ENCODE peak calls at places on chromosomes 13 and 19, in seven cellular contexts. V, B, P, Q, U, S and X are unnamed samples.

GRCh38 chr19:54336893-54337857 is 1.8 kb downstream of the LILRA4 start:
- DNase-seq in B (no peak), P (no peak), U (no peak), Q (no peak), V (no peak), S (no peak), X (no peak)

GRCh38 chr13:22220186-22221160 is 549.6 kb downstream of the FGF9 start:
- DNase-seq in U (peak; percentile 37), B (no peak), P (no peak), S (no peak), Q (peak; percentile 9), V (no peak), X (no peak)

GRCh38 chr19:41872775-41873647 is 4.1 kb upstream of the CD79A start:
- DNase-seq in S (peak; percentile 93), P (peak; percentile 69), Q (peak; percentile 72), B (peak; percentile 69), V (peak; percentile 69), U (peak; percentile 89), X (no peak)

GRCh38 chr19:12868540-12869112 is 12.6 kb downstream of the DNASE2 start:
- DNase-seq in U (no peak), S (peak; percentile 69), P (no peak), B (no peak), V (no peak), Q (peak; percentile 63), X (peak; percentile 45)

GRCh38 chr19:49409441-49410029 is 13.7 kb downstream of the PTH2 start:
- DNase-seq in U (no peak), S (no peak), V (no peak), P (no peak), Q (no peak), B (peak; percentile 46), X (peak; percentile 69)

GRCh38 chr19:5050016-5050656 is 81.2 kb downstream of the KDM4B start:
- DNase-seq in S (no peak), B (no peak), P (no peak), Q (no peak), V (no peak), U (no peak), X (no peak)

GRCh38 chr13:101453784-101454201 is 1.3 kb downstream of the ITGBL1 start:
- DNase-seq in Q (peak; percentile 72), U (no peak), B (no peak), P (peak; percentile 23), V (no peak), S (no peak), X (no peak)

GRCh38 chr13:59766236-59766635 is 397.5 kb downstream of the DIAPH3 start:
- DNase-seq in Q (no peak), U (no peak), P (no peak), V (no peak), S (peak; percentile 56), B (no peak), X (no peak)

GRCh38 chr13:55632402-55632801 is 1508.3 kb upstream of the PRR20A start:
- DNase-seq in V (no peak), P (no peak), B (no peak), S (no peak), Q (no peak), U (no peak), X (no peak)

GRCh38 chr19:10404888-10405808 is 1.8 kb upstream of the CDC37 start:
- DNase-seq in S (no peak), B (peak; percentile 75), P (no peak), V (no peak), Q (peak; percentile 42), U (no peak), X (no peak)

GRCh38 chr13:108897955-108898354 is 268.5 kb downstream of the MYO16 start:
- DNase-seq in P (no peak), V (no peak), B (no peak), U (no peak), Q (no peak), S (no peak), X (peak; percentile 12)

GRCh38 chr19:3471954-3472655 is 8.2 kb downstream of the SMIM24 start:
- DNase-seq in P (no peak), V (peak; percentile 76), B (no peak), S (no peak), Q (peak; percentile 87), U (no peak), X (no peak)

GRCh38 chr19:12997967-12998940 is 3.0 kb downstream of the NFIX start:
- DNase-seq in P (no peak), U (no peak), Q (no peak), B (no peak), V (peak; percentile 50), S (no peak), X (no peak)

GRCh38 chr13:96093296-96094006 is 3.5 kb downstream of the HS6ST3 start:
- DNase-seq in S (no peak), P (no peak), Q (no peak), B (no peak), V (no peak), U (no peak), X (no peak)

GRCh38 chr19:34193439-34193838 is 21.1 kb downstream of the LSM14A start:
- DNase-seq in U (no peak), B (no peak), P (no peak), V (no peak), Q (no peak), S (no peak), X (no peak)

GRCh38 chr13:108987488-108987887 is 358.1 kb downstream of the MYO16 start:
- DNase-seq in V (no peak), Q (no peak), U (no peak), P (no peak), B (no peak), S (no peak), X (no peak)

GRCh38 chr19:48469056-48469881 is at the start of gene CYTH2:
- DNase-seq in B (peak; percentile 100), Q (peak; percentile 95), V (peak; percentile 100), P (peak; percentile 100), S (peak; percentile 100), U (peak; percentile 100), X (peak; percentile 55)

GRCh38 chr19:40609561-40610395 is 8.6 kb downstream of the LTBP4 start:
- DNase-seq in B (peak; percentile 84), Q (peak; percentile 99), P (peak; percentile 94), V (peak; percentile 95), U (peak; percentile 98), S (peak; percentile 95), X (peak; percentile 64)

GRCh38 chr19:35797663-35798062 is 15.0 kb downstream of the PRODH2 start:
- DNase-seq in P (no peak), S (peak; percentile 55), Q (no peak), V (no peak), B (no peak), U (no peak), X (no peak)

GRCh38 chr13:98303858-98304257 is 126.8 kb upstream of the RNF113B start:
- DNase-seq in S (no peak), Q (no peak), P (no peak), B (no peak), U (no peak), V (no peak), X (no peak)

GRCh38 chr13:114315074-114315785 is 927 bp downstream of the CHAMP1 start:
- DNase-seq in P (no peak), V (no peak), U (peak; percentile 8), Q (no peak), B (peak; percentile 59), S (no peak), X (peak; percentile 42)

GRCh38 chr13:108463365-108463764 is 166.0 kb upstream of the MYO16 start:
- DNase-seq in P (no peak), Q (no peak), B (no peak), U (no peak), V (no peak), S (peak; percentile 38), X (no peak)

GRCh38 chr19:19860756-19861390 is 4.8 kb upstream of the ZNF253 start:
- DNase-seq in Q (peak; percentile 58), U (no peak), B (peak; percentile 69), S (peak; percentile 99), V (no peak), P (peak; percentile 21), X (no peak)

GRCh38 chr13:100983111-100983510 is 308.5 kb upstream of the TMTC4 start:
- DNase-seq in B (no peak), U (no peak), S (no peak), V (no peak), Q (no peak), P (no peak), X (no peak)

DNA sequence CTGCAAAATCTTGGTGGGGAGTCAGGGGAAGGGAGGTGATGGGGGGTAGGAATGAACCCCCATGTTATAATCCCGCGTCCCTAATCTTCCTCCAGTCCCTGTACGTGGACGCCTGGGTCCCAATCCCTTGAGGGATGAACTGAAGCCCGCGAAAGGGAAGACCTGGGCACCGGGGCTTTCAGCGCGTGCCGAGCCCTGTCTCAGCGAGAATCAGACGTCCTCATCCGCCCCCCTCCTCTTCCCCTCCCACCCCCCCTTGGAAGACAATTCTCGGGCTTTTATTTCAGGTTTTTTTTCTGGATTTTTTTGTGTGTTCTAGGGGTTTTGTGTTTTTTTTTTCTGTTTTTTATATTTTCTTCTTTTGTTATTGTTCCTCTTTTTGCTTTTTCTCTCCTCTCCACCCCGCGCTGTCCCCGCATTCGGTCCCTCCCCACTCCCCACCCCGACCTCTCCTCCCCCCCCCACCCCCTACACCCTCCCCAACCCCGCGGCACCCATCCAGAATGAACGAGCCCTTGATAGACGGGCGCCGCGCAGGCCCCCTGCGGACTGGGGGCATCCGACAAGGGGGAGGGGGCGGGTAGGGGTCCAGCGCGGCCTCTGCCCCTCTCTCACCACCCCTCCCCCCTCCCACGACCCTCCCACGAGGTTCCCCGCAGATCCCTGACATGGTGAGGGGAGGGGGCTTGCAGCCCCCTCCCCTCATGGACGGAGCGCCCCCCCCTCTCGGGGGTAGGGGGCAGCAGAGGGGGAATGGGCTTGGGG is 10.3 kb downstream of the C19orf81 start:
- DNase-seq in P (no peak), B (no peak), S (no peak), U (no peak), V (no peak), Q (peak; percentile 68), X (no peak)
- H3K4me3 ChIP-seq in P (peak overlapping the region; percentile 55), B (no peak overlapping the region), S (peak overlapping the region; percentile 40), U (no peak overlapping the region), V (no peak overlapping the region), Q (peak overlapping the region; percentile 87), X (peak overlapping the region; percentile 52)

GRCh38 chr19:45814851-45815481 is at the start of gene RSPH6A:
- DNase-seq in P (no peak), U (no peak), Q (no peak), V (no peak), S (peak; percentile 53), B (no peak), X (no peak)
- H3K4me3 ChIP-seq in P (peak within 1 kb of the TSS; percentile 26), U (peak within 1 kb of the TSS; percentile 19), Q (no peak within 1 kb of the TSS), V (peak within 1 kb of the TSS; percentile 49), S (peak within 1 kb of the TSS; percentile 61), B (no peak within 1 kb of the TSS), X (no peak within 1 kb of the TSS)

GRCh38 chr13:93283255-93283654 is 56.6 kb downstream of the GPC6 start:
- DNase-seq in P (no peak), Q (peak; percentile 28), V (no peak), S (no peak), B (no peak), U (no peak), X (no peak)
- H3K4me3 ChIP-seq in P (no peak overlapping the region), Q (no peak overlapping the region), V (no peak overlapping the region), S (no peak overlapping the region), B (no peak overlapping the region), U (no peak overlapping the region), X (no peak overlapping the region)

GRCh38 chr19:708154-709141 is at the start of gene PALM:
- DNase-seq in V (no peak), S (peak; percentile 34), P (no peak), B (no peak), Q (peak; percentile 90), U (no peak), X (no peak)

GRCh38 chr19:703651-704446 is 4.9 kb upstream of the PALM start:
- DNase-seq in P (peak; percentile 93), U (peak; percentile 81), S (peak; percentile 87), V (peak; percentile 90), Q (peak; percentile 97), B (peak; percentile 69), X (peak; percentile 53)

GRCh38 chr19:704447-704741 is 4.3 kb upstream of the PALM start:
- DNase-seq in Q (no peak), S (no peak), B (no peak), P (no peak), U (no peak), V (no peak), X (no peak)

GRCh38 chr19:703329-703650 is 5.4 kb upstream of the PALM start:
- DNase-seq in U (no peak), B (no peak), P (no peak), Q (no peak), V (no peak), S (no peak), X (no peak)
- H3K4me3 ChIP-seq in U (no peak overlapping the region), B (no peak overlapping the region), P (peak overlapping the region; percentile 50), Q (no peak overlapping the region), V (peak overlapping the region; percentile 11), S (no peak overlapping the region), X (no peak overlapping the region)